ENCODE peak calls at places on chromosomes 4 and X, in four cellular contexts. B is T-helper 1 cell, H is uterus, Q is NAMALWA. Y is an unnamed sample.

GRCh38 chrX:41005445-41005992 is 79.7 kb upstream of the USP9X start:
- DNase-seq in B (no peak), H (no peak), Q (peak), Y (no peak)

GRCh38 chrX:13123247-13123856 is 78.9 kb upstream of the FAM9C start:
- DNase-seq in B (no peak), H (no peak), Q (no peak), Y (no peak)

GRCh38 chrX:118347131-118347530 is 1.2 kb downstream of the WDR44 start:
- DNase-seq in B (no peak), H (no peak), Q (peak), Y (peak)

GRCh38 chr4:78629991-78630541 is 78.5 kb downstream of the ANXA3 start:
- DNase-seq in B (no peak), H (no peak), Q (no peak), Y (no peak)

GRCh38 chr4:174521800-174522182 is 497 bp downstream of the HPGD start:
- DNase-seq in B (no peak), H (peak), Q (peak), Y (no peak)

GRCh38 chr4:118683513-118683912 is 1.7 kb upstream of the METTL14 start:
- DNase-seq in B (no peak), H (no peak), Q (peak), Y (peak)

GRCh38 chrX:104351173-104351769 is 96.5 kb upstream of the ESX1 start:
- DNase-seq in B (no peak), H (no peak), Q (no peak), Y (peak)

GRCh38 chr4:2300431-2300861 is 38.5 kb upstream of the MXD4 start:
- DNase-seq in B (no peak), H (no peak), Q (no peak), Y (no peak)

GRCh38 chr4:123349401-123350190 is 47.0 kb upstream of the SPRY1 start:
- DNase-seq in B (no peak), H (no peak), Q (no peak), Y (peak)

GRCh38 chr4:133493776-133494175 is 344.7 kb downstream of the PCDH10 start:
- DNase-seq in B (no peak), H (no peak), Q (no peak), Y (no peak)

GRCh38 chr4:829761-830655 is 4.1 kb upstream of the CPLX1 start:
- DNase-seq in B (no peak), H (no peak), Q (no peak), Y (no peak)

GRCh38 chrX:118795528-118795927 is 28.1 kb upstream of the ZCCHC12 start:
- DNase-seq in B (no peak), H (no peak), Q (no peak), Y (peak)

Y was measured in fibroblast of the aortic adventitia.